ENCODE peak calls at places on chromosomes 11 and 22, in six cellular contexts. P is central memory CD4-positive, alpha-beta T cell; H is Daoy; V is nucleus accumbens; F is left cardiac atrium; K is testis. M is an unnamed sample.

GRCh38 chr11:34508514-34508913 is 5.1 kb downstream of the ELF5 start:
- DNase-seq in P (no peak), H (no peak), V (no peak), F (no peak), K (no peak), M (no peak)

GRCh38 chr22:37198290-37199102 is 10.4 kb upstream of the C1QTNF6 start:
- DNase-seq in P (peak), H (peak), V (peak), F (peak), K (peak), M (peak)

GRCh38 chr22:36419177-36419911 is 31.6 kb upstream of the MYH9 start:
- DNase-seq in P (no peak), H (peak), V (no peak), F (peak), K (peak), M (no peak)

GRCh38 chr11:130164221-130164570 is 4.6 kb downstream of the ST14 start:
- DNase-seq in P (no peak), H (no peak), V (no peak), F (no peak), K (no peak), M (no peak)

GRCh38 chr11:63488789-63489188 is 2.2 kb downstream of the PLAAT5 start:
- DNase-seq in P (no peak), H (no peak), V (no peak), F (no peak), K (no peak), M (no peak)

GRCh38 chr11:105156720-105157119 is 17.2 kb upstream of the CARD18 start:
- DNase-seq in P (no peak), H (no peak), V (no peak), F (no peak), K (no peak), M (no peak)

GRCh38 chr11:68569357-68569756 is 108.8 kb downstream of the PPP6R3 start:
- DNase-seq in P (no peak), H (no peak), V (no peak), F (no peak), K (no peak), M (no peak)

GRCh38 chr22:37427711-37428635 is 694 bp upstream of the ELFN2 start:
- DNase-seq in P (no peak), H (no peak), V (no peak), F (no peak), K (no peak), M (no peak)

GRCh38 chr11:35065566-35065965 is 73.4 kb upstream of the CD44 start:
- DNase-seq in P (no peak), H (no peak), V (no peak), F (no peak), K (no peak), M (no peak)

GRCh38 chr11:69646493-69647201 is 5.7 kb downstream of the CCND1 start:
- DNase-seq in P (no peak), H (no peak), V (no peak), F (no peak), K (no peak), M (peak)

GRCh38 chr22:38802671-38803121 is 8.8 kb upstream of the DNAL4 start:
- DNase-seq in P (no peak), H (peak), V (no peak), F (peak), K (peak), M (peak)

GRCh38 chr11:61683961-61684869 is 4.0 kb downstream of the DAGLA start:
- DNase-seq in P (peak), H (peak), V (no peak), F (no peak), K (no peak), M (peak)

GRCh38 chr11:85889676-85890579 is 34.7 kb downstream of the CCDC83 start:
- DNase-seq in P (no peak), H (peak), V (no peak), F (no peak), K (no peak), M (no peak)

GRCh38 chr11:131977231-131977630 is 606.8 kb downstream of the NTM start:
- DNase-seq in P (no peak), H (peak), V (no peak), F (no peak), K (no peak), M (peak)

GRCh38 chr11:46874586-46874985 is 28.5 kb upstream of the CKAP5 start:
- DNase-seq in P (no peak), H (no peak), V (no peak), F (no peak), K (no peak), M (no peak)

GRCh38 chr11:124761301-124762021 is 629 bp downstream of the ESAM start:
- DNase-seq in P (no peak), H (no peak), V (no peak), F (peak), K (no peak), M (peak)

GRCh38 chr22:23504522-23504921 is 75.6 kb downstream of the IGLL1 start:
- DNase-seq in P (no peak), H (no peak), V (no peak), F (no peak), K (peak), M (no peak)

GRCh38 chr22:45731041-45731797 is 59.6 kb downstream of the ATXN10 start:
- DNase-seq in P (no peak), H (peak), V (no peak), F (no peak), K (no peak), M (no peak)

GRCh38 chr11:115453158-115453557 is 51.1 kb downstream of the CADM1 start:
- DNase-seq in P (no peak), H (no peak), V (no peak), F (no peak), K (no peak), M (no peak)

GRCh38 chr22:45628508-45628907 is 43.1 kb upstream of the ATXN10 start:
- DNase-seq in P (no peak), H (no peak), V (no peak), F (no peak), K (no peak), M (peak)

GRCh38 chr11:12137938-12138731 is 27.7 kb downstream of the MICAL2 start:
- DNase-seq in P (no peak), H (peak), V (no peak), F (no peak), K (no peak), M (no peak)

GRCh38 chr22:18035740-18036139 is 11.4 kb upstream of the MICAL3 start:
- DNase-seq in P (no peak), H (peak), V (no peak), F (peak), K (no peak), M (peak)

GRCh38 chr11:105582497-105582896 is 27.4 kb upstream of the GRIA4 start:
- DNase-seq in P (no peak), H (no peak), V (no peak), F (no peak), K (no peak), M (no peak)

GRCh38 chr11:103338621-103339484 is 229.6 kb downstream of the DYNC2H1 start:
- DNase-seq in P (no peak), H (no peak), V (no peak), F (no peak), K (no peak), M (peak)

GRCh38 chr22:46528121-46528610 is 9.3 kb downstream of the CELSR1 start:
- DNase-seq in P (no peak), H (peak), V (no peak), F (no peak), K (no peak), M (no peak)

GRCh38 chr11:12951376-12951775 is 57.7 kb upstream of the RASSF10 start:
- DNase-seq in P (no peak), H (no peak), V (no peak), F (no peak), K (no peak), M (no peak)

GRCh38 chr11:119371778-119372182 is 9.7 kb downstream of the USP2 start:
- DNase-seq in P (no peak), H (peak), V (peak), F (no peak), K (peak), M (peak)

GRCh38 chr11:102268083-102268984 is 49.0 kb upstream of the BIRC3 start:
- DNase-seq in P (peak), H (peak), V (no peak), F (peak), K (peak), M (peak)

GRCh38 chr11:95891423-95892177 is 32.3 kb downstream of the MTMR2 start:
- DNase-seq in P (no peak), H (no peak), V (no peak), F (no peak), K (no peak), M (no peak)

GRCh38 chr11:110162216-110162615 is 69.0 kb downstream of the ZC3H12C start:
- DNase-seq in P (no peak), H (no peak), V (no peak), F (no peak), K (no peak), M (no peak)

GRCh38 chr11:16012125-16012751 is 344.1 kb downstream of the SOX6 start:
- DNase-seq in P (no peak), H (no peak), V (no peak), F (no peak), K (peak), M (no peak)